ENCODE peak calls at places on chromosomes 5 and 9, in five cellular contexts. H, R, J, W and U are unnamed samples.

GRCh38 chr5:179269781-179270543 is 75.3 kb downstream of the ADAMTS2 start:
- DNase-seq in J (no peak), W (no peak), H (no peak), R (no peak), U (peak)

GRCh38 chr9:136225748-136226679 is 19.6 kb downstream of the QSOX2 start:
- DNase-seq in R (peak), H (peak), J (peak), W (peak), U (no peak)

GRCh38 chr9:99353408-99353807 is 131.3 kb downstream of the SEC61B start:
- DNase-seq in R (no peak), H (peak), J (no peak), W (no peak), U (no peak)

GRCh38 chr9:24497671-24498070 is 48.0 kb downstream of the IZUMO3 start:
- DNase-seq in J (no peak), R (no peak), H (no peak), W (no peak), U (no peak)

GRCh38 chr5:52469420-52469819 is 318.3 kb upstream of the ITGA1 start:
- DNase-seq in R (peak), W (no peak), J (no peak), H (no peak), U (no peak)

GRCh38 chr5:15518786-15519185 is 18.8 kb downstream of the FBXL7 start:
- DNase-seq in W (no peak), R (no peak), J (no peak), H (no peak), U (no peak)

GRCh38 chr5:1517838-1518237 is 5.9 kb downstream of the LPCAT1 start:
- DNase-seq in H (no peak), W (no peak), R (no peak), J (peak), U (peak)

GRCh38 chr9:75962186-75963036 is 71.9 kb downstream of the PCSK5 start:
- DNase-seq in W (no peak), H (no peak), R (no peak), J (no peak), U (no peak)

GRCh38 chr9:5958273-5958672 is 57.2 kb downstream of the RANBP6 start:
- DNase-seq in J (peak), H (no peak), W (no peak), R (peak), U (no peak)

GRCh38 chr9:114005371-114006154 is 72.5 kb downstream of the AMBP start:
- DNase-seq in H (no peak), J (no peak), W (no peak), R (no peak), U (peak)

GRCh38 chr5:15007549-15008142 is 136.1 kb upstream of the ANKH start:
- DNase-seq in H (no peak), J (no peak), R (no peak), W (no peak), U (no peak)

GRCh38 chr9:119790022-119790421 is 420.8 kb upstream of the BRINP1 start:
- DNase-seq in R (no peak), J (no peak), W (no peak), H (peak), U (no peak)

GRCh38 chr9:91697201-91697600 is 252.8 kb downstream of the ROR2 start:
- DNase-seq in R (no peak), J (no peak), W (no peak), H (no peak), U (peak)

GRCh38 chr9:89984214-89984613 is 379.4 kb downstream of the GADD45G start:
- DNase-seq in J (no peak), W (no peak), R (no peak), H (peak), U (no peak)

GRCh38 chr9:17191095-17191494 is 56.3 kb downstream of the CNTLN start:
- DNase-seq in H (no peak), W (no peak), R (no peak), J (no peak), U (no peak)

GRCh38 chr9:22452415-22453010 is 5.9 kb downstream of the DMRTA1 start:
- DNase-seq in J (no peak), R (no peak), W (peak), H (no peak), U (no peak)

GRCh38 chr9:114718801-114719221 is 36.8 kb upstream of the TEX48 start:
- DNase-seq in W (no peak), H (peak), R (peak), J (peak), U (no peak)

GRCh38 chr5:150431048-150431447 is 18.3 kb upstream of the CD74 start:
- DNase-seq in J (no peak), W (no peak), R (no peak), H (no peak), U (no peak)

GRCh38 chr5:133384120-133384855 is 228.1 kb downstream of the FSTL4 start:
- DNase-seq in W (no peak), R (no peak), J (no peak), H (no peak), U (peak)

GRCh38 chr9:112378441-112379176 is 1.3 kb upstream of the HSDL2 start:
- DNase-seq in J (peak), R (no peak), H (peak), W (no peak), U (no peak)

GRCh38 chr5:80127037-80127642 is 92.0 kb downstream of the THBS4 start:
- DNase-seq in H (no peak), R (no peak), J (no peak), W (no peak), U (no peak)

GRCh38 chr5:52878671-52879070 is 91.0 kb downstream of the ITGA1 start:
- DNase-seq in J (no peak), W (no peak), H (peak), R (no peak), U (no peak)

GRCh38 chr5:144088211-144088965 is 82.1 kb downstream of the YIPF5 start:
- DNase-seq in J (no peak), R (no peak), W (no peak), H (no peak), U (no peak)

GRCh38 chr5:139746691-139747582 is 48.7 kb upstream of the PSD2 start:
- DNase-seq in H (no peak), R (peak), W (no peak), J (peak), U (no peak)

GRCh38 chr9:130565792-130566191 is 13.6 kb upstream of the FUBP3 start:
- DNase-seq in W (no peak), R (no peak), H (no peak), J (no peak), U (no peak)

GRCh38 chr9:121736147-121736721 is 84.8 kb downstream of the DAB2IP start:
- DNase-seq in W (no peak), J (no peak), H (no peak), R (no peak), U (no peak)

GRCh38 chr9:137311171-137311970 is 9.3 kb upstream of the NRARP start:
- DNase-seq in R (no peak), W (no peak), J (peak), H (peak), U (peak)

GRCh38 chr5:6820851-6821479 is 107.7 kb downstream of the TENT4A start:
- DNase-seq in W (peak), J (no peak), H (no peak), R (peak), U (no peak)
- TF ChIP-seq CTCF in W (peak), J (peak), H (peak), R (peak), U (peak)

DNA sequence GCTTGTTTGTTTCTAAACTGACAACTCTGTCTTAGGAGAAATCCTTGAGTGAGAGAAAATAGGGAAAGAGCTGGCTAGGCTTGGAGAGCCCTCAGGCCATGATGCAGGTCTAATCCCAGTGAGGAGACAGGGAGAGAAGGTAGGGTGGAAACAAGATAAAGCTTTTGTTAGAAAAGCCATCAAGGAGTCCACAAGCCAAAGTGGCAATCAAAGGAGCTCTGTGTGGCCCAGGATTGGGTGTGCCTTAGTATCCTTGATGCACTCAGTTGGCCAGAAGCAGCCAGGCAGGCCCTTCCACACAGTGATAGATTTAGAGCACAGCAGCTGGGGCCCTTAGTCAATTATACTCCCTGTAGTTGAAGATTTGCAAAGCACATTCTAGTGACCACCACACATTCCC is 73.9 kb downstream of the ALDH7A1 start:
- DNase-seq in H (no peak), R (no peak), J (no peak), W (no peak), U (no peak)
- TF ChIP-seq CTCF in H (no peak), R (no peak), J (no peak), W (no peak), U (no peak)

GRCh38 chr9:77793909-77794308 is 145.8 kb upstream of the GNA14 start:
- DNase-seq in H (peak), W (no peak), J (no peak), R (no peak), U (no peak)
- TF ChIP-seq CTCF in H (peak), W (no peak), J (no peak), R (no peak), U (peak)

DNA sequence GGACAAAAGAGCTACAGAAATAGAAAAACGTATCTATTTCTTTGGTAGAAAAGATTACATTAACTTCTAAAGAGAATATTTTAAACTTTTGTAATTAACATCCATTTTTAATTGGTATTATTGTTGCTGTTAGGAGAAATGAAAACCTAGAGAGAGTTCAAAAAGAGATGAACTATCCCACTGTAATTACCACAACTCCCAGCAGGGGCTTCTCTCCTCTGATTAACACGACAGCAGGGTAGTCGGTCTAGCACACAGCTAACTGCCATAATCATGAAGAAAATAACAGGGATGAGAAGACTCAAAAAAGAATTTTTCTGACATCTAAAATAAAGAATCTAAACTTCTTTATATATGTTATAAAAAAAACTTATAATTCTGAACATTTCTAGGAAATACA is 86.2 kb upstream of the CDH9 start:
- DNase-seq in J (no peak), R (no peak), H (peak), W (peak), U (no peak)
- TF ChIP-seq CTCF in J (no peak), R (no peak), H (peak), W (peak), U (peak)